ENCODE peak calls at places on chromosomes 1 and 21, in seven cellular contexts. One of them, this sample, is unnamed.

GRCh38 chr1:198681831-198682756 is 43.3 kb downstream of the PTPRC start:
- DNase-seq in omental fat pad: no peak
- DNase-seq in colonic mucosa: peak
- DNase-seq in HFF-Myc: peak
- DNase-seq in IMR-90: peak
- DNase-seq in AG10803: peak
- DNase-seq in progenitor cell of endocrine pancreas: no peak
- DNase-seq in this sample: no peak

GRCh38 chr1:31626451-31627202 is 9.1 kb downstream of the HCRTR1 start:
- DNase-seq in HFF-Myc: no peak
- DNase-seq in omental fat pad: no peak
- DNase-seq in progenitor cell of endocrine pancreas: no peak
- DNase-seq in AG10803: peak
- DNase-seq in IMR-90: peak
- DNase-seq in colonic mucosa: no peak
- DNase-seq in this sample: no peak

GRCh38 chr1:150516616-150517015 is 1.1 kb downstream of the FALEC start:
- DNase-seq in colonic mucosa: no peak
- DNase-seq in progenitor cell of endocrine pancreas: no peak
- DNase-seq in IMR-90: no peak
- DNase-seq in omental fat pad: no peak
- DNase-seq in AG10803: no peak
- DNase-seq in HFF-Myc: no peak
- DNase-seq in this sample: no peak

GRCh38 chr1:8412183-8412831 is 94.4 kb downstream of the SLC45A1 start:
- DNase-seq in HFF-Myc: peak
- DNase-seq in progenitor cell of endocrine pancreas: no peak
- DNase-seq in AG10803: peak
- DNase-seq in IMR-90: peak
- DNase-seq in omental fat pad: no peak
- DNase-seq in colonic mucosa: no peak
- DNase-seq in this sample: no peak

GRCh38 chr1:43776043-43776761 is 68.9 kb downstream of the ST3GAL3 start:
- DNase-seq in HFF-Myc: peak
- DNase-seq in IMR-90: peak
- DNase-seq in omental fat pad: no peak
- DNase-seq in colonic mucosa: no peak
- DNase-seq in progenitor cell of endocrine pancreas: no peak
- DNase-seq in AG10803: peak
- DNase-seq in this sample: no peak

GRCh38 chr1:81377406-81377805 is 423.3 kb upstream of the ADGRL2 start:
- DNase-seq in HFF-Myc: no peak
- DNase-seq in AG10803: no peak
- DNase-seq in IMR-90: no peak
- DNase-seq in progenitor cell of endocrine pancreas: no peak
- DNase-seq in omental fat pad: no peak
- DNase-seq in colonic mucosa: peak
- DNase-seq in this sample: no peak

GRCh38 chr1:93663191-93663614 is 18.4 kb downstream of the BCAR3 start:
- DNase-seq in colonic mucosa: no peak
- DNase-seq in omental fat pad: no peak
- DNase-seq in AG10803: no peak
- DNase-seq in progenitor cell of endocrine pancreas: no peak
- DNase-seq in HFF-Myc: no peak
- DNase-seq in IMR-90: no peak
- DNase-seq in this sample: no peak

GRCh38 chr1:41776896-41777431 is 141.8 kb downstream of the HIVEP3 start:
- DNase-seq in HFF-Myc: no peak
- DNase-seq in progenitor cell of endocrine pancreas: no peak
- DNase-seq in omental fat pad: no peak
- DNase-seq in IMR-90: no peak
- DNase-seq in AG10803: no peak
- DNase-seq in colonic mucosa: no peak
- DNase-seq in this sample: no peak

GRCh38 chr1:201275266-201275666 is 8.0 kb upstream of the PKP1 start:
- DNase-seq in IMR-90: peak
- DNase-seq in AG10803: peak
- DNase-seq in HFF-Myc: no peak
- DNase-seq in colonic mucosa: peak
- DNase-seq in omental fat pad: no peak
- DNase-seq in progenitor cell of endocrine pancreas: no peak
- DNase-seq in this sample: no peak

GRCh38 chr1:58755468-58755872 is 28.4 kb downstream of the JUN start:
- DNase-seq in HFF-Myc: peak
- DNase-seq in AG10803: peak
- DNase-seq in IMR-90: peak
- DNase-seq in omental fat pad: no peak
- DNase-seq in progenitor cell of endocrine pancreas: no peak
- DNase-seq in colonic mucosa: peak
- DNase-seq in this sample: no peak

GRCh38 chr1:222736972-222737371 is at the start of gene FAM177B:
- DNase-seq in AG10803: no peak
- DNase-seq in progenitor cell of endocrine pancreas: no peak
- DNase-seq in IMR-90: peak
- DNase-seq in colonic mucosa: no peak
- DNase-seq in HFF-Myc: no peak
- DNase-seq in omental fat pad: no peak
- DNase-seq in this sample: no peak

GRCh38 chr1:228073870-228074545 is 8.5 kb upstream of the ARF1 start:
- DNase-seq in progenitor cell of endocrine pancreas: no peak
- DNase-seq in omental fat pad: no peak
- DNase-seq in HFF-Myc: no peak
- DNase-seq in AG10803: no peak
- DNase-seq in IMR-90: no peak
- DNase-seq in colonic mucosa: no peak
- DNase-seq in this sample: no peak

GRCh38 chr1:206633708-206634121 is 1.6 kb upstream of the DYRK3 start:
- DNase-seq in colonic mucosa: no peak
- DNase-seq in progenitor cell of endocrine pancreas: no peak
- DNase-seq in IMR-90: peak
- DNase-seq in HFF-Myc: peak
- DNase-seq in omental fat pad: no peak
- DNase-seq in AG10803: peak
- DNase-seq in this sample: no peak

GRCh38 chr1:59005491-59006308 is 221.9 kb upstream of the JUN start:
- DNase-seq in progenitor cell of endocrine pancreas: no peak
- DNase-seq in AG10803: no peak
- DNase-seq in IMR-90: no peak
- DNase-seq in HFF-Myc: no peak
- DNase-seq in omental fat pad: no peak
- DNase-seq in colonic mucosa: no peak
- DNase-seq in this sample: no peak

GRCh38 chr1:223820976-223821375 is 24.8 kb downstream of the TP53BP2 start:
- DNase-seq in progenitor cell of endocrine pancreas: no peak
- DNase-seq in omental fat pad: no peak
- DNase-seq in HFF-Myc: no peak
- DNase-seq in colonic mucosa: no peak
- DNase-seq in AG10803: peak
- DNase-seq in IMR-90: no peak
- DNase-seq in this sample: no peak

GRCh38 chr1:185408675-185409270 is 91.7 kb upstream of the IVNS1ABP start:
- DNase-seq in HFF-Myc: no peak
- DNase-seq in IMR-90: peak
- DNase-seq in AG10803: no peak
- DNase-seq in omental fat pad: no peak
- DNase-seq in colonic mucosa: no peak
- DNase-seq in progenitor cell of endocrine pancreas: no peak
- DNase-seq in this sample: no peak

GRCh38 chr21:39631842-39632577 is 19.3 kb downstream of the B3GALT5 start:
- DNase-seq in AG10803: no peak
- DNase-seq in HFF-Myc: no peak
- DNase-seq in progenitor cell of endocrine pancreas: no peak
- DNase-seq in omental fat pad: no peak
- DNase-seq in IMR-90: no peak
- DNase-seq in colonic mucosa: no peak
- DNase-seq in this sample: no peak

GRCh38 chr21:39633043-39633442 is 20.3 kb downstream of the B3GALT5 start:
- DNase-seq in HFF-Myc: peak
- DNase-seq in colonic mucosa: peak
- DNase-seq in omental fat pad: no peak
- DNase-seq in AG10803: peak
- DNase-seq in progenitor cell of endocrine pancreas: no peak
- DNase-seq in IMR-90: peak
- DNase-seq in this sample: no peak

GRCh38 chr21:39630191-39630591 is 17.5 kb downstream of the B3GALT5 start:
- DNase-seq in IMR-90: peak
- DNase-seq in progenitor cell of endocrine pancreas: no peak
- DNase-seq in omental fat pad: no peak
- DNase-seq in AG10803: peak
- DNase-seq in HFF-Myc: peak
- DNase-seq in colonic mucosa: no peak
- DNase-seq in this sample: no peak

GRCh38 chr21:39628380-39628779 is 15.6 kb downstream of the B3GALT5 start:
- DNase-seq in progenitor cell of endocrine pancreas: no peak
- DNase-seq in IMR-90: no peak
- DNase-seq in AG10803: no peak
- DNase-seq in omental fat pad: no peak
- DNase-seq in colonic mucosa: no peak
- DNase-seq in HFF-Myc: no peak
- DNase-seq in this sample: no peak

DNA sequence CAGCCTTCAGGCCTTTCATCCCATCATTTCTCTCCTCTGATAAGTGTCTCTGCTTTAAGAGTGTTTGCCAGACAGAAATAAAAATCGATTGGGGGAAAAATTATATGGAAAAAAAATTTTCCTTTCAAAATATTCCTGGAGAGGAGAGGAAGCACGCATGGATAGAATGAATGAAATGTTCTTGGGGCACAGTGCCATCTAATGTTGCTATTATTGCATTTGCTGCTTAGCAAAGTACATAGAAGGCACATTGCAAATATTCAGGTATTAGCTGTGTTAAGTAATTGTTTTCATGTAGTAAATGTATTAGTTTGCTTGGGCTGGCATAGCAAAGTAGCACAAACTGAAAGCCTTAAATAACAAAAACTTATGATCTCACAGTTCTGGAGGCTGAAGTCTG is 18.1 kb downstream of the B3GALT5 start:
- DNase-seq in IMR-90: peak
- DNase-seq in AG10803: peak
- DNase-seq in progenitor cell of endocrine pancreas: no peak
- DNase-seq in colonic mucosa: no peak
- DNase-seq in HFF-Myc: no peak
- DNase-seq in omental fat pad: no peak
- DNase-seq in this sample: no peak
- TF ChIP-seq CTCF in IMR-90: no peak
- TF ChIP-seq CTCF in AG10803: no peak
- TF ChIP-seq CTCF in progenitor cell of endocrine pancreas: no peak
- TF ChIP-seq CTCF in colonic mucosa: no peak
- TF ChIP-seq CTCF in HFF-Myc: no peak
- TF ChIP-seq CTCF in omental fat pad: no peak
- TF ChIP-seq CTCF in this sample: no peak

GRCh38 chr1:105909811-105910210 is 1146.7 kb upstream of the PRMT6 start:
- DNase-seq in HFF-Myc: no peak
- DNase-seq in colonic mucosa: no peak
- DNase-seq in AG10803: no peak
- DNase-seq in IMR-90: no peak
- DNase-seq in progenitor cell of endocrine pancreas: no peak
- DNase-seq in omental fat pad: no peak
- DNase-seq in this sample: no peak
- TF ChIP-seq CTCF in HFF-Myc: no peak
- TF ChIP-seq CTCF in colonic mucosa: no peak
- TF ChIP-seq CTCF in AG10803: no peak
- TF ChIP-seq CTCF in IMR-90: no peak
- TF ChIP-seq CTCF in progenitor cell of endocrine pancreas: peak
- TF ChIP-seq CTCF in omental fat pad: no peak
- TF ChIP-seq CTCF in this sample: no peak

DNA sequence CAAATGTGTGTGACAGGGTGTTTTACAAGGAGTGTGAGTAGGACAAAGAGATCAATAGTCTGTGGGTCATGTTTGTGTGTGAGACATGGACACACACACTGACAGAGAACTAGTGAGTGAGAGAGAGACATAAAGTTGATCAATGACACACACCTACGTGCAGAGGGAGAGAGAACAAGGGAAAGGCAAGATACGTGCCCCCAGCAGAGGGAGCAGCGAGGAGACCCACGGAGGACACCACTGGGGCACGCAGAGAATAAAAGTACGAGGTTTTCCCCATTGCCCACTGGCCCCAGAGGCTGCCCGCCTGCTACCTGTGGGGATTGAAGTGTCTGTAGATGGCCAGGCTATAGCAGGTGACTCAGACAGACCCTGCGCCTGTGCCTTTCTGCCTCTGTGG is 130.2 kb upstream of the CSF3R start:
- DNase-seq in HFF-Myc: no peak
- DNase-seq in colonic mucosa: no peak
- DNase-seq in progenitor cell of endocrine pancreas: no peak
- DNase-seq in IMR-90: no peak
- DNase-seq in AG10803: no peak
- DNase-seq in omental fat pad: no peak
- DNase-seq in this sample: no peak
- TF ChIP-seq CTCF in HFF-Myc: no peak
- TF ChIP-seq CTCF in colonic mucosa: no peak
- TF ChIP-seq CTCF in progenitor cell of endocrine pancreas: peak
- TF ChIP-seq CTCF in IMR-90: no peak
- TF ChIP-seq CTCF in AG10803: no peak
- TF ChIP-seq CTCF in omental fat pad: no peak
- TF ChIP-seq CTCF in this sample: no peak

GRCh38 chr1:16006552-16007485 is 2.8 kb downstream of the SRARP start:
- DNase-seq in omental fat pad: no peak
- DNase-seq in IMR-90: peak
- DNase-seq in AG10803: peak
- DNase-seq in progenitor cell of endocrine pancreas: no peak
- DNase-seq in HFF-Myc: no peak
- DNase-seq in colonic mucosa: no peak
- DNase-seq in this sample: no peak
- TF ChIP-seq CTCF in omental fat pad: no peak
- TF ChIP-seq CTCF in IMR-90: peak
- TF ChIP-seq CTCF in AG10803: peak
- TF ChIP-seq CTCF in progenitor cell of endocrine pancreas: no peak
- TF ChIP-seq CTCF in HFF-Myc: peak
- TF ChIP-seq CTCF in colonic mucosa: no peak
- TF ChIP-seq CTCF in this sample: no peak